ENCODE peak calls at places on chromosomes 11 and 22, in five cellular contexts. I is DND-41, L is RWPE1, K is A549, R is lower lobe of right lung. M is an unnamed sample.

GRCh38 chr22:39280250-39280649 is 35.5 kb upstream of the PDGFB start:
- DNase-seq in I (no peak), R (no peak), K (no peak), L (no peak), M (no peak)

GRCh38 chr11:2096001-2096918 is 42.9 kb downstream of the IGF2 start:
- DNase-seq in I (no peak), K (no peak), R (no peak), L (no peak), M (peak; percentile 27)

GRCh38 chr22:27881404-27881803 is 37.7 kb downstream of the PITPNB start:
- DNase-seq in K (no peak), I (no peak), L (no peak), R (no peak), M (peak; percentile 56)

GRCh38 chr22:32992821-32993220 is 65.4 kb downstream of the SYN3 start:
- DNase-seq in I (no peak), L (no peak), K (no peak), R (no peak), M (no peak)

GRCh38 chr22:42263944-42264343 is 6.5 kb downstream of the TCF20 start:
- DNase-seq in K (no peak), R (no peak), I (no peak), L (no peak), M (no peak)

GRCh38 chr22:44047891-44048301 is 23.8 kb downstream of the PARVB start:
- DNase-seq in I (no peak), K (no peak), L (no peak), R (no peak), M (no peak)

GRCh38 chr11:110409174-110409573 is 20.6 kb upstream of the FDX1 start:
- DNase-seq in R (no peak), L (no peak), I (no peak), K (no peak), M (no peak)

GRCh38 chr11:67357831-67358555 is 4.6 kb upstream of the POLD4 start:
- DNase-seq in K (peak; percentile 43), R (no peak), I (no peak), L (no peak), M (no peak)

GRCh38 chr11:3200388-3201111 is 18.1 kb downstream of the MRGPRG start:
- DNase-seq in I (no peak), L (no peak), K (no peak), R (no peak), M (no peak)

GRCh38 chr11:119472186-119472855 is 49.3 kb upstream of the THY1 start:
- DNase-seq in L (no peak), K (no peak), R (no peak), I (no peak), M (no peak)

GRCh38 chr11:74755395-74755995 is 6.8 kb downstream of the RNF169 start:
- DNase-seq in L (no peak), R (no peak), I (no peak), K (no peak), M (no peak)

GRCh38 chr22:24156146-24156914 is 25.0 kb upstream of the SUSD2 start:
- DNase-seq in K (no peak), L (peak; percentile 34), R (peak; percentile 70), I (peak; percentile 76), M (no peak)

GRCh38 chr11:113603277-113604059 is 102.6 kb downstream of the TMPRSS5 start:
- DNase-seq in I (no peak), K (no peak), R (no peak), L (no peak), M (peak; percentile 77)

GRCh38 chr11:65593518-65594414 is 1.8 kb downstream of the KCNK7 start:
- DNase-seq in I (peak; percentile 59), R (no peak), K (no peak), L (no peak), M (peak; percentile 70)

GRCh38 chr11:22787565-22788162 is 41.9 kb downstream of the SVIP start:
- DNase-seq in R (no peak), L (peak; percentile 34), K (peak; percentile 8), I (peak; percentile 36), M (no peak)

GRCh38 chr11:78938036-78938435 is 363.4 kb upstream of the NARS2 start:
- DNase-seq in I (no peak), L (no peak), K (no peak), R (no peak), M (no peak)

GRCh38 chr22:37274380-37274862 is 7.9 kb upstream of the CYTH4 start:
- DNase-seq in R (peak; percentile 85), K (no peak), L (no peak), I (no peak), M (no peak)

GRCh38 chr11:133343951-133344350 is 188.3 kb downstream of the OPCML start:
- DNase-seq in L (no peak), K (no peak), I (no peak), R (no peak), M (no peak)

GRCh38 chr11:113689711-113690618 is 16.1 kb downstream of the TMPRSS5 start:
- DNase-seq in L (no peak), K (no peak), R (no peak), I (no peak), M (no peak)

GRCh38 chr11:24932110-24933000 is 435.5 kb downstream of the LUZP2 start:
- DNase-seq in K (no peak), R (no peak), I (no peak), L (peak; percentile 4), M (no peak)

GRCh38 chr22:47618180-47618579 is 855.7 kb downstream of the TBC1D22A start:
- DNase-seq in I (no peak), R (no peak), L (no peak), K (no peak), M (peak; percentile 33)

GRCh38 chr11:31480930-31481329 is 28.5 kb downstream of the IMMP1L start:
- DNase-seq in K (no peak), R (no peak), I (no peak), L (no peak), M (no peak)

GRCh38 chr11:69153661-69154060 is 2.1 kb upstream of the SMIM38 start:
- DNase-seq in L (no peak), K (no peak), I (no peak), R (no peak), M (no peak)

GRCh38 chr22:49736538-49736937 is 91.1 kb downstream of the BRD1 start:
- DNase-seq in L (no peak), I (no peak), R (no peak), K (no peak), M (no peak)

GRCh38 chr11:72391638-72392423 is 42.5 kb downstream of the CLPB start:
- DNase-seq in I (no peak), R (no peak), L (no peak), K (no peak), M (no peak)

GRCh38 chr11:60788401-60789110 is 3.4 kb downstream of the MS4A10 start:
- DNase-seq in K (no peak), I (no peak), R (peak; percentile 39), L (no peak), M (no peak)

GRCh38 chr11:21988477-21988876 is 204.4 kb upstream of the ANO5 start:
- DNase-seq in R (no peak), L (no peak), I (no peak), K (no peak), M (no peak)

GRCh38 chr11:94588366-94588952 is 21.3 kb downstream of the PIWIL4 start:
- DNase-seq in L (no peak), K (no peak), I (no peak), R (no peak), M (no peak)

GRCh38 chr11:27116684-27117083 is 76.1 kb downstream of the BBOX1 start:
- DNase-seq in R (no peak), K (no peak), L (no peak), I (no peak), M (no peak)

GRCh38 chr11:23957309-23957708 is 539.5 kb upstream of the LUZP2 start:
- DNase-seq in L (no peak), K (no peak), I (no peak), R (no peak), M (no peak)

GRCh38 chr22:27105142-27106025 is 448.0 kb downstream of the MIAT start:
- DNase-seq in I (no peak), R (no peak), K (no peak), L (no peak), M (no peak)

GRCh38 chr11:60165538-60165937 is 17.3 kb downstream of the MS4A6A start:
- DNase-seq in L (no peak), K (no peak), I (no peak), R (no peak), M (no peak)

GRCh38 chr11:69053546-69054396 is 5.0 kb downstream of the TPCN2 start:
- DNase-seq in I (no peak), L (no peak), K (no peak), R (no peak), M (no peak)

GRCh38 chr11:12056112-12056511 is 47.7 kb upstream of the DKK3 start:
- DNase-seq in I (no peak), L (no peak), R (no peak), K (no peak), M (no peak)

GRCh38 chr11:12053606-12054361 is 45.4 kb upstream of the DKK3 start:
- DNase-seq in R (no peak), I (no peak), L (no peak), K (no peak), M (no peak)

GRCh38 chr11:12050911-12051667 is 42.7 kb upstream of the DKK3 start:
- DNase-seq in L (no peak), K (no peak), I (no peak), R (no peak), M (peak; percentile 27)

GRCh38 chr11:12050470-12050891 is 42.1 kb upstream of the DKK3 start:
- DNase-seq in I (no peak), K (no peak), L (no peak), R (no peak), M (no peak)

GRCh38 chr11:12052676-12053605 is 44.5 kb upstream of the DKK3 start:
- DNase-seq in K (no peak), R (no peak), I (no peak), L (no peak), M (peak; percentile 45)
- TF ChIP-seq CTCF in K (no peak), R (no peak), I (peak; percentile 40), L (no peak), M (no peak)

DNA sequence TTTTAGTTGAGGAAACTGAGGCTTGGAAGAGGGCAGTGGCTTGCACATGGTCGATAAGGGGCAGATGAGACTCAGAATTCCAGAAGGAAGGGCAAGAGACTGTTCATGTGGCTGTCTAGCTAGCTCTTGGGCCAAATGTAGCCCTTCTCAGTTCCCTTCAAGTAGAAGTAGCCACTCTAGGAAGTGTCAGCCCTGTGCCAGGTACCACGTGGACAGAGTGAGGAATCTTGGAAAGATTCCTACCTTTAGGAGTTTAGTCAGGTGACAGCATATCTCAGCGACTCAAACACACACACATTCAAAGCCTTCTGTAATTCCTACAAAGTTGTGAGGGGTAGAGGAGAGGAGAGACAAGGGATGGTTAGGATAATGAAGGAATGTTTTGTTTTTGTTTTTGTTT is 18.3 kb downstream of the PIK3IP1 start:
- DNase-seq in R (no peak), K (no peak), I (no peak), L (no peak), M (no peak)
- H3K27ac ChIP-seq in R (no peak overlapping the region), K (no peak overlapping the region), I (no peak overlapping the region), L (peak overlapping the region; percentile 26), M (no peak overlapping the region)

DNA sequence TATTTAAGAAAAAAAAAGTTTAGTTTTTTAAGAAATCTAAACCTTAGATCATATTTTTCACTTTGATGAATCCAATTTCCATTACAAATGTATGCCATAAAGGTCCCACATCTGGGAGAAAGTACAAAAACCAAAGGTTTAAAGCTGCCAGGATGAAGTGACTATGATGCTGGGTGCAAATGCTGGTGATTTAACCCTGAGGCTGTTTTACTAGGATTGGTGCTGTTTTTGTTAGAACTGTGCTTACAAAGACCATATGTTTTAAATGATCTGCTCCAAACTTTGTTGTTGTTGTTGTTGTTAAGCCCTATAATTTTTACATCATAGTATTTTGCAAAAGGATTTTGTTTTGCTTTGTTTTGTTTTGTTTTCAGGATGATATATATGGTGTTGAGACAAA is 28.8 kb upstream of the ACER3 start:
- DNase-seq in I (no peak), K (no peak), R (no peak), L (no peak), M (no peak)
- TF ChIP-seq CTCF in I (no peak), K (no peak), R (no peak), L (no peak), M (no peak)

GRCh38 chr11:111983187-111983986 is 41.8 kb upstream of the DLAT start:
- DNase-seq in I (no peak), R (peak; percentile 68), L (peak; percentile 50), K (no peak), M (peak; percentile 78)
- H3K27ac ChIP-seq in I (no peak overlapping the region), R (peak overlapping the region; percentile 55), L (no peak overlapping the region), K (no peak overlapping the region), M (peak overlapping the region; percentile 97)

M was measured in dorsolateral prefrontal cortex.